ENCODE peak calls at places on chromosomes 5 and 9, in seven cellular contexts. M, H, O, X, T, W and R are unnamed samples.

GRCh38 chr5:133635051-133635450 is 22.7 kb upstream of the FSTL4 start:
- DNase-seq in X (no peak), M (no peak), H (no peak), T (no peak), W (no peak), O (no peak), R (no peak)

GRCh38 chr5:129496410-129496809 is 36.3 kb downstream of the ADAMTS19 start:
- DNase-seq in W (no peak), O (no peak), X (no peak), M (no peak), H (peak; percentile 47), T (no peak), R (no peak)

GRCh38 chr5:142211013-142211412 is 102.4 kb downstream of the NDFIP1 start:
- DNase-seq in W (no peak), H (no peak), X (no peak), M (no peak), T (no peak), O (no peak), R (no peak)

GRCh38 chr5:139847790-139848507 is 52.3 kb downstream of the PSD2 start:
- DNase-seq in W (peak; percentile 41), O (peak; percentile 65), M (peak; percentile 72), H (peak; percentile 66), X (peak; percentile 63), T (no peak), R (peak; percentile 31)

GRCh38 chr5:75052461-75053285 is at the start of gene GCNT4:
- DNase-seq in T (no peak), X (peak; percentile 72), W (peak; percentile 54), H (peak; percentile 26), M (peak; percentile 56), O (peak; percentile 64), R (peak; percentile 94)

GRCh38 chr5:150190503-150190973 is 676 bp downstream of the SLC6A7 start:
- DNase-seq in W (no peak), H (no peak), M (no peak), T (no peak), O (no peak), X (peak; percentile 32), R (no peak)

GRCh38 chr5:125703616-125704015 is 719.6 kb upstream of the GRAMD2B start:
- DNase-seq in X (no peak), O (no peak), W (no peak), H (no peak), M (no peak), T (no peak), R (no peak)

GRCh38 chr9:134413890-134414731 is 87.9 kb downstream of the RXRA start:
- DNase-seq in M (peak; percentile 51), W (no peak), H (peak; percentile 84), O (peak; percentile 79), T (no peak), X (no peak), R (peak; percentile 89)

GRCh38 chr9:81414836-81415235 is 274.5 kb downstream of the TLE1 start:
- DNase-seq in M (no peak), O (no peak), W (no peak), T (no peak), X (no peak), H (no peak), R (no peak)

GRCh38 chr5:16550316-16550952 is 66.4 kb downstream of the RETREG1 start:
- DNase-seq in W (peak; percentile 52), H (peak; percentile 60), T (no peak), X (no peak), O (no peak), M (peak; percentile 61), R (peak; percentile 42)

GRCh38 chr5:126483156-126483555 is 59.9 kb downstream of the GRAMD2B start:
- DNase-seq in X (no peak), O (no peak), H (no peak), T (no peak), M (no peak), W (no peak), R (no peak)

GRCh38 chr5:143506881-143507552 is 103.5 kb upstream of the NR3C1 start:
- DNase-seq in H (no peak), M (peak; percentile 72), W (no peak), X (no peak), O (no peak), T (no peak), R (no peak)

GRCh38 chr9:127311239-127311741 is 46.7 kb downstream of the GARNL3 start:
- DNase-seq in M (peak; percentile 76), X (no peak), W (peak; percentile 27), H (no peak), O (no peak), T (no peak), R (no peak)

GRCh38 chr5:177492841-177493240 is 4.6 kb downstream of the PDLIM7 start:
- DNase-seq in H (no peak), W (no peak), O (no peak), T (no peak), M (no peak), X (no peak), R (peak; percentile 45)

GRCh38 chr5:65137631-65138030 is 344.1 kb downstream of the ADAMTS6 start:
- DNase-seq in X (no peak), O (no peak), W (no peak), H (no peak), M (no peak), T (no peak), R (no peak)

GRCh38 chr5:72474117-72474915 is 32.9 kb downstream of the ZNF366 start:
- DNase-seq in X (no peak), O (no peak), M (no peak), W (no peak), T (no peak), H (no peak), R (no peak)

GRCh38 chr5:139642213-139642612 is 5.9 kb upstream of the CXXC5 start:
- DNase-seq in M (no peak), T (no peak), X (peak; percentile 34), H (no peak), W (no peak), O (no peak), R (peak; percentile 12)

GRCh38 chr9:136720251-136720886 is 8.0 kb downstream of the DIPK1B start:
- DNase-seq in X (no peak), W (no peak), H (peak; percentile 60), T (no peak), M (no peak), O (no peak), R (no peak)

GRCh38 chr9:136720887-136721338 is 8.5 kb downstream of the DIPK1B start:
- DNase-seq in O (no peak), M (no peak), W (no peak), H (no peak), X (no peak), T (no peak), R (no peak)

GRCh38 chr9:136718463-136719211 is 6.3 kb downstream of the DIPK1B start:
- DNase-seq in H (no peak), T (no peak), X (no peak), M (no peak), O (no peak), W (no peak), R (no peak)

GRCh38 chr9:136717399-136717798 is 5.0 kb downstream of the DIPK1B start:
- DNase-seq in M (no peak), X (no peak), W (no peak), T (no peak), H (no peak), O (no peak), R (peak; percentile 79)

DNA sequence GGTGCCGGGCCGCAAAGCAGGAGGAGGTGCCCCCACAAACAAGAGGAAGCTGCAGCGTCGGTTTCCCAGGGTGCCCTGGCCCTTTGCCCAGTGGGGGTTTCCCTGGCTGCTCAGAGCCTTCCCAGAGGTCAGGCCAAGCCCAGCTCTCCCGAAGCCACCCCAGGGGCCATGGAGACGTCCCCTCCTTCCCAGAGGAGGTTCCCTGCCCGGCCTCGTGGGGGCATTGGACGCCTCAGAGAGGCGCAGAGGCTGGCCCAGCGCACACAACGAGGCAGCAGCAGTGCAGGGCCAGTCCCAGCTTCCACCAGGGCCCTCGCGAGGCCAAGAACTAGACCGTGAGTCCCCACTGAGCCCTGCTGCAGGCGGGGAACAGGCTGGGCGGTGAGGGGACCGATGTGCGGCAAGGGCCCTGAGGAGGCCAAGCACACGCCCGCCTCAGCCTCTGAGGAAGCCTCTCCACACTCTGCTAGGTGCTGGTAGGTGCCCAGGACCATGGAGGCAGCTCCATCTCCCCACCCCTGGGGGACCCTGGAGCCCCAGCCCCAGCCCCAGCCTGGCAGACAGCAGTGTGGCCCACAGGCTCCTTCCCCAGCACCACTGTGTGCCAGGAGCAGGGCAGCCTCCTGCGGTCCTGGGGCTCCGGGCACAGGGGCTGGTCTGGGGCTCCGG is 7.0 kb downstream of the DIPK1B start:
- DNase-seq in O (no peak), T (no peak), H (no peak), M (no peak), X (no peak), W (no peak), R (peak; percentile 62)
- H3K36me3 ChIP-seq in O (peaks cover 35% of the 10 kb centered on the region), T (peaks cover 13% of the 10 kb centered on the region), H (peaks cover 50% of the 10 kb centered on the region), M (peaks cover 13% of the 10 kb centered on the region), X (no peaks in the 10 kb centered on the region), W (peaks cover 29% of the 10 kb centered on the region), R (peaks cover 30% of the 10 kb centered on the region)

GRCh38 chr9:113293285-113293874 is 9.8 kb downstream of the RNF183 start:
- DNase-seq in H (no peak), M (no peak), T (no peak), W (no peak), O (no peak), X (no peak), R (no peak)

GRCh38 chr9:113290052-113290607 is 13.0 kb downstream of the RNF183 start:
- DNase-seq in X (no peak), W (no peak), T (no peak), M (no peak), H (no peak), O (no peak), R (no peak)

GRCh38 chr9:113289091-113289490 is 13.6 kb downstream of the PRPF4 start:
- DNase-seq in O (no peak), H (no peak), M (no peak), T (no peak), X (no peak), W (no peak), R (no peak)
- H3K36me3 ChIP-seq in O (peaks cover 99% of the 10 kb centered on the region), H (peaks cover 86% of the 10 kb centered on the region), M (peaks cover 54% of the 10 kb centered on the region), T (peaks cover 13% of the 10 kb centered on the region), X (no peaks in the 10 kb centered on the region), W (peaks cover 79% of the 10 kb centered on the region), R (peaks cover 77% of the 10 kb centered on the region)

GRCh38 chr9:132594412-132594811 is 12.0 kb downstream of the BARHL1 start:
- DNase-seq in H (no peak), O (no peak), M (no peak), X (no peak), W (no peak), T (no peak), R (no peak)

GRCh38 chr9:132595319-132595718 is 12.9 kb downstream of the BARHL1 start:
- DNase-seq in O (no peak), M (no peak), H (no peak), T (no peak), W (no peak), X (no peak), R (no peak)

GRCh38 chr9:132592451-132592850 is 10.0 kb downstream of the BARHL1 start:
- DNase-seq in W (no peak), X (no peak), H (no peak), T (no peak), M (no peak), O (no peak), R (no peak)

GRCh38 chr9:132597073-132597775 is 14.8 kb downstream of the BARHL1 start:
- DNase-seq in X (no peak), H (no peak), W (no peak), M (peak; percentile 45), O (peak; percentile 34), T (peak; percentile 49), R (no peak)

GRCh38 chr9:132596200-132596599 is 13.8 kb downstream of the BARHL1 start:
- DNase-seq in W (no peak), X (no peak), O (no peak), T (no peak), H (no peak), M (no peak), R (no peak)
- H3K36me3 ChIP-seq in W (peaks cover 5% of the 10 kb centered on the region), X (no peaks in the 10 kb centered on the region), O (peaks cover 60% of the 10 kb centered on the region), T (no peaks in the 10 kb centered on the region), H (peaks cover 56% of the 10 kb centered on the region), M (peaks cover 13% of the 10 kb centered on the region), R (peaks cover 4% of the 10 kb centered on the region)

GRCh38 chr9:4844031-4844430 is 51.3 kb downstream of the RCL1 start:
- DNase-seq in H (no peak), T (no peak), X (no peak), W (no peak), O (no peak), M (no peak), R (no peak)
- H3K36me3 ChIP-seq in H (peaks cover 47% of the 10 kb centered on the region), T (no peaks in the 10 kb centered on the region), X (no peaks in the 10 kb centered on the region), W (peaks cover 5% of the 10 kb centered on the region), O (peaks cover 92% of the 10 kb centered on the region), M (peaks cover 2% of the 10 kb centered on the region), R (peaks cover 7% of the 10 kb centered on the region)